ENCODE peak calls at places on chromosomes 1 and 21, in seven cellular contexts. One of them, this sample, is unnamed.

GRCh38 chr21:45987121-45987711 is 5.6 kb downstream of the COL6A1 start:
- DNase-seq in H9: no peak
- DNase-seq in spleen: peak
- DNase-seq in cardiac fibroblast: no peak
- DNase-seq in CD8-positive, alpha-beta T cell: no peak
- DNase-seq in ovary: peak
- DNase-seq in GM06990: peak
- DNase-seq in this sample: no peak

GRCh38 chr1:10754571-10755329 is 41.7 kb downstream of the CASZ1 start:
- DNase-seq in cardiac fibroblast: no peak
- DNase-seq in ovary: no peak
- DNase-seq in CD8-positive, alpha-beta T cell: no peak
- DNase-seq in GM06990: no peak
- DNase-seq in H9: no peak
- DNase-seq in spleen: no peak
- DNase-seq in this sample: no peak

GRCh38 chr1:117630423-117630998 is 24.7 kb downstream of the TENT5C start:
- DNase-seq in GM06990: no peak
- DNase-seq in cardiac fibroblast: no peak
- DNase-seq in spleen: peak
- DNase-seq in ovary: no peak
- DNase-seq in H9: no peak
- DNase-seq in CD8-positive, alpha-beta T cell: no peak
- DNase-seq in this sample: no peak

GRCh38 chr21:31509108-31510017 is 150.1 kb upstream of the SOD1 start:
- DNase-seq in H9: peak
- DNase-seq in CD8-positive, alpha-beta T cell: peak
- DNase-seq in cardiac fibroblast: peak
- DNase-seq in spleen: no peak
- DNase-seq in GM06990: peak
- DNase-seq in ovary: no peak
- DNase-seq in this sample: peak

GRCh38 chr1:83857108-83857507 is 141.8 kb downstream of the TTLL7 start:
- DNase-seq in cardiac fibroblast: peak
- DNase-seq in ovary: no peak
- DNase-seq in spleen: no peak
- DNase-seq in CD8-positive, alpha-beta T cell: no peak
- DNase-seq in GM06990: no peak
- DNase-seq in H9: no peak
- DNase-seq in this sample: no peak

GRCh38 chr1:155974208-155975165 is 3.9 kb downstream of the ARHGEF2 start:
- DNase-seq in CD8-positive, alpha-beta T cell: no peak
- DNase-seq in H9: no peak
- DNase-seq in spleen: no peak
- DNase-seq in ovary: no peak
- DNase-seq in cardiac fibroblast: no peak
- DNase-seq in GM06990: no peak
- DNase-seq in this sample: no peak

GRCh38 chr1:55887103-55887712 is 672.0 kb upstream of the USP24 start:
- DNase-seq in CD8-positive, alpha-beta T cell: no peak
- DNase-seq in spleen: no peak
- DNase-seq in H9: no peak
- DNase-seq in ovary: no peak
- DNase-seq in cardiac fibroblast: no peak
- DNase-seq in GM06990: no peak
- DNase-seq in this sample: no peak

GRCh38 chr1:20358761-20359263 is 68.1 kb downstream of the VWA5B1 start:
- DNase-seq in CD8-positive, alpha-beta T cell: no peak
- DNase-seq in cardiac fibroblast: no peak
- DNase-seq in spleen: peak
- DNase-seq in GM06990: no peak
- DNase-seq in H9: peak
- DNase-seq in ovary: no peak
- DNase-seq in this sample: no peak

GRCh38 chr1:29485096-29485925 is 249.0 kb downstream of the PTPRU start:
- DNase-seq in GM06990: no peak
- DNase-seq in H9: no peak
- DNase-seq in CD8-positive, alpha-beta T cell: no peak
- DNase-seq in spleen: no peak
- DNase-seq in cardiac fibroblast: no peak
- DNase-seq in ovary: no peak
- DNase-seq in this sample: no peak

GRCh38 chr1:246786606-246787238 is 62.5 kb downstream of the SCCPDH start:
- DNase-seq in cardiac fibroblast: no peak
- DNase-seq in H9: no peak
- DNase-seq in spleen: no peak
- DNase-seq in GM06990: no peak
- DNase-seq in CD8-positive, alpha-beta T cell: no peak
- DNase-seq in ovary: no peak
- DNase-seq in this sample: no peak

GRCh38 chr1:246961939-246962373 is 30.2 kb upstream of the AHCTF1 start:
- DNase-seq in H9: no peak
- DNase-seq in GM06990: peak
- DNase-seq in cardiac fibroblast: peak
- DNase-seq in ovary: no peak
- DNase-seq in spleen: peak
- DNase-seq in CD8-positive, alpha-beta T cell: no peak
- DNase-seq in this sample: no peak

GRCh38 chr1:200053639-200054038 is 26.1 kb downstream of the NR5A2 start:
- DNase-seq in GM06990: no peak
- DNase-seq in CD8-positive, alpha-beta T cell: no peak
- DNase-seq in ovary: no peak
- DNase-seq in spleen: no peak
- DNase-seq in H9: no peak
- DNase-seq in cardiac fibroblast: no peak
- DNase-seq in this sample: no peak

GRCh38 chr1:237205400-237206064 is 163.5 kb downstream of the RYR2 start:
- DNase-seq in spleen: no peak
- DNase-seq in ovary: peak
- DNase-seq in GM06990: no peak
- DNase-seq in cardiac fibroblast: peak
- DNase-seq in CD8-positive, alpha-beta T cell: no peak
- DNase-seq in H9: no peak
- DNase-seq in this sample: no peak

GRCh38 chr1:8516793-8517556 is 199.1 kb downstream of the SLC45A1 start:
- DNase-seq in GM06990: no peak
- DNase-seq in cardiac fibroblast: peak
- DNase-seq in CD8-positive, alpha-beta T cell: no peak
- DNase-seq in H9: no peak
- DNase-seq in ovary: no peak
- DNase-seq in spleen: no peak
- DNase-seq in this sample: no peak

GRCh38 chr1:119739150-119739549 is 27.4 kb downstream of the PHGDH start:
- DNase-seq in spleen: no peak
- DNase-seq in cardiac fibroblast: no peak
- DNase-seq in CD8-positive, alpha-beta T cell: no peak
- DNase-seq in H9: no peak
- DNase-seq in ovary: no peak
- DNase-seq in GM06990: no peak
- DNase-seq in this sample: no peak

GRCh38 chr1:3066826-3067225 is 2.2 kb upstream of the PRDM16 start:
- DNase-seq in cardiac fibroblast: no peak
- DNase-seq in H9: no peak
- DNase-seq in GM06990: no peak
- DNase-seq in CD8-positive, alpha-beta T cell: no peak
- DNase-seq in spleen: peak
- DNase-seq in ovary: no peak
- DNase-seq in this sample: no peak

GRCh38 chr21:35833388-35833787 is 226.9 kb downstream of the SETD4 start:
- DNase-seq in CD8-positive, alpha-beta T cell: no peak
- DNase-seq in GM06990: no peak
- DNase-seq in H9: no peak
- DNase-seq in spleen: no peak
- DNase-seq in ovary: no peak
- DNase-seq in cardiac fibroblast: no peak
- DNase-seq in this sample: no peak

GRCh38 chr1:231357831-231358354 is 19.8 kb downstream of the SPRTN start:
- DNase-seq in CD8-positive, alpha-beta T cell: peak
- DNase-seq in GM06990: peak
- DNase-seq in spleen: no peak
- DNase-seq in cardiac fibroblast: peak
- DNase-seq in ovary: no peak
- DNase-seq in H9: no peak
- DNase-seq in this sample: peak

GRCh38 chr1:229889031-229889517 is 178.0 kb upstream of the GALNT2 start:
- DNase-seq in CD8-positive, alpha-beta T cell: no peak
- DNase-seq in H9: no peak
- DNase-seq in GM06990: no peak
- DNase-seq in spleen: no peak
- DNase-seq in cardiac fibroblast: no peak
- DNase-seq in ovary: no peak
- DNase-seq in this sample: no peak

GRCh38 chr1:184866991-184867788 is 107.1 kb downstream of the NIBAN1 start:
- DNase-seq in H9: no peak
- DNase-seq in spleen: no peak
- DNase-seq in ovary: no peak
- DNase-seq in CD8-positive, alpha-beta T cell: peak
- DNase-seq in GM06990: peak
- DNase-seq in cardiac fibroblast: peak
- DNase-seq in this sample: no peak

DNA sequence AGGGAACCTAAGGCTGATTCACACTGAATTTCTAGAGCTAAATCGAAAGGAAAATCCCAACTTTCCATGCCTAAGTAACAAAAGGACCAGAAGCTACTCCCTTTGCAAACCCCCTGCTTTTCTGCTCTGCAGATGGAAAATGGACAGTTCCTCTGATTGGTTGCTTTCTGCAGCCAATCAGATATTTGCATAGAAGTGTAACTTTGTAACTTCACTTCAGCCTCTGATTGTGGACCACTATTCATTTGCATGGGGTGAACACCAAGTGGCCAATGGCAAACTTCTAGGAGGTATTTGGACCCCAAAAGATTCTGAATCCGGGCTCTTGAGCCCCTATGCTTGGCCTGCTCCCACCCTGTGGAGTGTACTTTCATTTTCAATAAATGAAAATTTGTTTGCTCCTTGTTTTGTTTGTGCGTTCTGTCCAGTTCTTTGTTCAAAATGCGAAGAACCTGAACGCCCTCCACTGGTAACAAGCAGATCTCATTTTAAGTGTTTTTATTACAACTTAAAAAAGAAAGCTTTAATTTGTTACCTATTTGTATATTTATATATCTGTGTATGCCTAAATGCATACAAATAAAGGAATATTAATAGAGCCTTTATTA is 6.4 kb upstream of the GSTM4 start:
- DNase-seq in GM06990: no peak
- DNase-seq in H9: no peak
- DNase-seq in cardiac fibroblast: peak
- DNase-seq in CD8-positive, alpha-beta T cell: no peak
- DNase-seq in ovary: no peak
- DNase-seq in spleen: no peak
- DNase-seq in this sample: no peak
- TF ChIP-seq CTCF in GM06990: peak
- TF ChIP-seq CTCF in H9: peak
- TF ChIP-seq CTCF in cardiac fibroblast: peak
- TF ChIP-seq CTCF in CD8-positive, alpha-beta T cell: no peak
- TF ChIP-seq CTCF in ovary: peak
- TF ChIP-seq CTCF in spleen: peak
- TF ChIP-seq CTCF in this sample: peak

GRCh38 chr21:44333701-44334636 is 5.2 kb downstream of the CFAP410 start:
- DNase-seq in CD8-positive, alpha-beta T cell: no peak
- DNase-seq in GM06990: no peak
- DNase-seq in cardiac fibroblast: no peak
- DNase-seq in spleen: no peak
- DNase-seq in ovary: no peak
- DNase-seq in H9: no peak
- DNase-seq in this sample: no peak

GRCh38 chr21:44331650-44332306 is 7.4 kb downstream of the CFAP410 start:
- DNase-seq in GM06990: no peak
- DNase-seq in CD8-positive, alpha-beta T cell: no peak
- DNase-seq in cardiac fibroblast: no peak
- DNase-seq in spleen: no peak
- DNase-seq in ovary: no peak
- DNase-seq in H9: no peak
- DNase-seq in this sample: no peak

GRCh38 chr21:44332965-44333364 is 6.2 kb downstream of the CFAP410 start:
- DNase-seq in cardiac fibroblast: no peak
- DNase-seq in CD8-positive, alpha-beta T cell: no peak
- DNase-seq in spleen: no peak
- DNase-seq in GM06990: no peak
- DNase-seq in H9: no peak
- DNase-seq in ovary: no peak
- DNase-seq in this sample: no peak

GRCh38 chr21:44331209-44331608 is 8.0 kb downstream of the CFAP410 start:
- DNase-seq in GM06990: no peak
- DNase-seq in CD8-positive, alpha-beta T cell: no peak
- DNase-seq in H9: no peak
- DNase-seq in cardiac fibroblast: no peak
- DNase-seq in spleen: no peak
- DNase-seq in ovary: no peak
- DNase-seq in this sample: no peak

GRCh38 chr21:44332383-44332782 is 6.8 kb downstream of the CFAP410 start:
- DNase-seq in ovary: no peak
- DNase-seq in spleen: no peak
- DNase-seq in H9: no peak
- DNase-seq in CD8-positive, alpha-beta T cell: no peak
- DNase-seq in cardiac fibroblast: no peak
- DNase-seq in GM06990: no peak
- DNase-seq in this sample: no peak
- TF ChIP-seq CTCF in ovary: no peak
- TF ChIP-seq CTCF in spleen: no peak
- TF ChIP-seq CTCF in H9: peak
- TF ChIP-seq CTCF in CD8-positive, alpha-beta T cell: no peak
- TF ChIP-seq CTCF in cardiac fibroblast: no peak
- TF ChIP-seq CTCF in GM06990: no peak
- TF ChIP-seq CTCF in this sample: no peak

DNA sequence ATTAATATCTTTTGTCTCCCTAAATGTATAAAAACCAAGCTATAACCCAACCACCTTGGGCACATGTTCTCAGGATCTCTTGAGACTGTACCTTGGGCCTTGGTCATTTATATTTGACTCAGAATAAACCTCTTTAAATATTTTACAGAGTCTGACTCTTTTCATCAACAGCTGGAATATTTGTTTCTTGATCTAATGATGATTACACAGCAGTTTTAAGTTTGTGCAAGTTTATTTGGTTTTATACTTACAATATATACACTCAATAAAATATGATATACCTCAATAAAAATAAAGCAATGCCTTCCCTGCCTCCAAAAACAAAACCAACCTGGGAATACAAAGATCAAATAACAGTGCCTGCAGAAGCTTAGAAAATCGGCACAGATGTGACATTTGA is 22.0 kb downstream of the LEPR start:
- DNase-seq in ovary: no peak
- DNase-seq in H9: no peak
- DNase-seq in spleen: no peak
- DNase-seq in cardiac fibroblast: no peak
- DNase-seq in CD8-positive, alpha-beta T cell: no peak
- DNase-seq in GM06990: no peak
- DNase-seq in this sample: no peak
- TF ChIP-seq CTCF in ovary: no peak
- TF ChIP-seq CTCF in H9: no peak
- TF ChIP-seq CTCF in spleen: no peak
- TF ChIP-seq CTCF in cardiac fibroblast: no peak
- TF ChIP-seq CTCF in CD8-positive, alpha-beta T cell: no peak
- TF ChIP-seq CTCF in GM06990: no peak
- TF ChIP-seq CTCF in this sample: no peak

DNA sequence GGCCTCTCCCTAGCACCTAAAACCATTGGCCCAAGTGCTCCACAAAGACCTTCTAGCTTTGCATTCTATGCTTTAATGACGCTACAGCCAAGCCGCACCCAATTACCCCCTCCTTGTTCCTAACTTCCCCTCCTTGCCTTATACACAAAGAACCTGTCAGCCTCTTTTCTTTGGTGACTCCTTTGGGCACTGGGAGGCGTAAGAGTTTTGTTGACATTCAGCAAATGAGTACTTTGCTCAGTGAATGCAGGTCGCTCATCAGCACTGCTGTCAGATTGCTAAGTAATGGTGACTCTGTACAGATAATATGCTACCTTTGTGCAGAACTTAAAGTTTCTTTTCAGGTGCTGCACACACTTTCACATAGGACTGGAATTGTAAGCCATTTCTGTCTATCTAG is 187.6 kb upstream of the FAM78B start:
- DNase-seq in cardiac fibroblast: no peak
- DNase-seq in ovary: no peak
- DNase-seq in GM06990: no peak
- DNase-seq in H9: peak
- DNase-seq in spleen: no peak
- DNase-seq in CD8-positive, alpha-beta T cell: no peak
- DNase-seq in this sample: no peak
- TF ChIP-seq CTCF in cardiac fibroblast: no peak
- TF ChIP-seq CTCF in ovary: no peak
- TF ChIP-seq CTCF in GM06990: no peak
- TF ChIP-seq CTCF in H9: peak
- TF ChIP-seq CTCF in spleen: no peak
- TF ChIP-seq CTCF in CD8-positive, alpha-beta T cell: no peak
- TF ChIP-seq CTCF in this sample: no peak

This sample was measured in neural crest cell.